ENCODE peak calls at places on chromosomes 4 and X, in five cellular contexts. B is pancreas, G is MM.1S, V is cardiac fibroblast, P is tibial artery. L is an unnamed sample.
A peak's percentile ranks its signal among the peaks of the same experiment; 100 is the strongest.

GRCh38 chr4:139675651-139676050 is 10.0 kb downstream of the MGST2 start:
- DNase-seq in G (no peak), V (no peak), P (no peak), B (no peak), L (no peak)

GRCh38 chr4:141497627-141498026 is 138.8 kb upstream of the IL15 start:
- DNase-seq in G (no peak), P (no peak), B (no peak), V (no peak), L (no peak)

GRCh38 chr4:129218355-129218754 is 122.4 kb downstream of the C4orf33 start:
- DNase-seq in V (peak; percentile 39), P (no peak), B (no peak), G (no peak), L (peak; percentile 29)

GRCh38 chrX:105821471-105822081 is 763 bp upstream of the NRK start:
- DNase-seq in V (peak; percentile 31), P (no peak), B (peak; percentile 2), G (no peak), L (no peak)

GRCh38 chrX:16712116-16712824 is at the start of gene CTPS2:
- DNase-seq in B (peak; percentile 57), V (peak; percentile 61), P (peak; percentile 54), G (peak; percentile 65), L (peak; percentile 56)

GRCh38 chr4:151983854-151984253 is 223.0 kb upstream of the GATB start:
- DNase-seq in B (peak; percentile 31), P (no peak), V (no peak), G (no peak), L (no peak)

GRCh38 chr4:80308466-80308822 is 27.1 kb upstream of the CFAP299 start:
- DNase-seq in P (no peak), V (no peak), G (no peak), B (no peak), L (no peak)

GRCh38 chr4:89184407-89184806 is 73.1 kb downstream of the TIGD2 start:
- DNase-seq in P (no peak), V (no peak), G (no peak), B (no peak), L (no peak)

DNA sequence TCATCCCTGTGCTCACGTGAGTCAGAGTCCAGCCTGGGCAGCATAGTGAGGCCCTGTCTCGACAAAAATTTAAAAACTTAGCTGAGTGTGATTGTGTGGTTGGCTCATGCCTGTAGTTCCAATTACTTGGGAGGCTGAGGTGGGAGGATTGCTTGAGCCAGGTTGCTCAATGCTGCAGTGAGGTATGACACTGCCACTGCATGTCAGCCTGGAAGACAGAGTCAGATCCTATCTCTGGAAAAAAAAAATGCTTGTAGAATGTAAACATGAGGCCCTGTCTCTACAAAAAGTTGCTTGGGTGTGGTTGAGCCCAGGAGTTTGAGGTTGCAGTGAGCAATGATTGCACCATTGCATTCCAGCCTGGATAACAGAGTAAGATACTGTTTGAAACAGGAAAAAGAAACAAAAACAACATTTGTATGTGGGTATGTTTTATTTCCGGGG is 11.3 kb upstream of the YTHDC1 start:
- DNase-seq in P (no peak), V (peak; percentile 43), B (no peak), G (no peak), L (no peak)
- H3K4me3 ChIP-seq in P (no peak overlapping the region), V (no peak overlapping the region), B (no peak overlapping the region), G (no peak overlapping the region), L (no peak overlapping the region)

GRCh38 chrX:72713130-72713529 is 976 bp downstream of the PHKA1 start:
- DNase-seq in B (no peak), V (no peak), P (no peak), G (no peak), L (no peak)
- H3K4me3 ChIP-seq in B (no peak overlapping the region), V (peak overlapping the region; percentile 34), P (peak overlapping the region; percentile 57), G (peak overlapping the region; percentile 63), L (no peak overlapping the region)

GRCh38 chr4:44679060-44679459 is 840 bp downstream of the GUF1 start:
- DNase-seq in V (no peak), B (no peak), P (no peak), G (no peak), L (no peak)

GRCh38 chr4:44684648-44685047 is 6.4 kb downstream of the GUF1 start:
- DNase-seq in V (no peak), P (no peak), B (no peak), G (no peak), L (no peak)
- H3K4me3 ChIP-seq in V (no peak overlapping the region), P (no peak overlapping the region), B (no peak overlapping the region), G (no peak overlapping the region), L (no peak overlapping the region)

GRCh38 chrX:102517331-102517730 is 792 bp upstream of the TMSB15A start:
- DNase-seq in G (no peak), V (peak; percentile 3), B (no peak), P (no peak), L (no peak)

GRCh38 chrX:102514536-102514935 is 2.0 kb downstream of the TMSB15A start:
- DNase-seq in P (no peak), G (no peak), V (no peak), B (no peak), L (no peak)

DNA sequence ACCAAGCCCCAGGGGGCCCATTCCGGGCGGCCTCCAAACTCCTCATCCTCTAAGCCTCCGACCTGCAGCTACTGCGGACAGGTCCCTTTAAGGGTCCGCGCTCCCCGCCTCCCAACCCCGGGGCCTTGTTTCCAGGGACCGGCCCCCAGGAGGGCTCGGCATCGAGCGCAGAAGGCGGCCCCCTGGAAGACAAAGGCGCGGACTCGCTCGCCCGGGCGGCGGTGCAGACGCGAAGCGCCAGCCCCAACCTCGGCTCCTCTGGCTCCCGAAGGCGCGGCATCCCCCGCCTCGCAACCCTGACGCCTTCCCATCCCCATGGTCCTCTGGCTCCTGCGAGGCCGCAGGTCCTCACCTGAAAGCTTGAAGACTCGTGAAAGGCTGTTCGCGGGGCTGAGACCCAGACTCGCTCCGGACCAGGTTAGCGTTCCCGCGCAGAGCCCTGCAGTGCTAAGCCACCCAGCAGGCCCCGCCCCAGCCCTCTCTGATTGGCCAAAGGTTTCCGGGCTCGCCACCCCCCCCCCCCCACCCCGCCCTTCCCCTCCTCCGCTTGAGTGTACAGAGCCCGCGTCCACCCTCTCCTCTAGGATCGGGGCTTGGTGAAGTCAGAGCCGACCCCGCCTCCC is at the start of gene TMSB15A:
- DNase-seq in V (peak; percentile 34), P (peak; percentile 73), B (peak; percentile 62), G (peak; percentile 63), L (peak; percentile 62)
- H3K4me3 ChIP-seq in V (peak within 1 kb of the TSS; percentile 36), P (peak within 1 kb of the TSS; percentile 54), B (no peak within 1 kb of the TSS), G (peak within 1 kb of the TSS; percentile 55), L (peak within 1 kb of the TSS; percentile 59)

GRCh38 chr4:185127021-185127925 is 15.8 kb upstream of the SLC25A4 start:
- DNase-seq in V (peak; percentile 23), B (no peak), P (no peak), G (no peak), L (peak; percentile 35)
- H3K4me3 ChIP-seq in V (peak overlapping the region; percentile 55), B (peak overlapping the region; percentile 26), P (peak overlapping the region; percentile 64), G (no peak overlapping the region), L (peak overlapping the region; percentile 74)

GRCh38 chr4:153922148-153922547 is 133.3 kb upstream of the SFRP2 start:
- DNase-seq in P (no peak), B (no peak), G (no peak), V (no peak), L (no peak)
- H3K4me3 ChIP-seq in P (no peak overlapping the region), B (no peak overlapping the region), G (no peak overlapping the region), V (no peak overlapping the region), L (no peak overlapping the region)

GRCh38 chrX:48899078-48899410 is 1.3 kb downstream of the PQBP1 start:
- DNase-seq in G (no peak), P (no peak), V (no peak), B (no peak), L (no peak)
- H3K4me3 ChIP-seq in G (peak overlapping the region; percentile 45), P (no peak overlapping the region), V (no peak overlapping the region), B (no peak overlapping the region), L (no peak overlapping the region)

GRCh38 chr4:137076908-137077307 is 455.4 kb downstream of the PCDH18 start:
- DNase-seq in B (no peak), G (no peak), V (no peak), P (no peak), L (no peak)

GRCh38 chr4:137083571-137083970 is 448.7 kb downstream of the PCDH18 start:
- DNase-seq in V (peak; percentile 4), P (no peak), G (no peak), B (no peak), L (no peak)

DNA sequence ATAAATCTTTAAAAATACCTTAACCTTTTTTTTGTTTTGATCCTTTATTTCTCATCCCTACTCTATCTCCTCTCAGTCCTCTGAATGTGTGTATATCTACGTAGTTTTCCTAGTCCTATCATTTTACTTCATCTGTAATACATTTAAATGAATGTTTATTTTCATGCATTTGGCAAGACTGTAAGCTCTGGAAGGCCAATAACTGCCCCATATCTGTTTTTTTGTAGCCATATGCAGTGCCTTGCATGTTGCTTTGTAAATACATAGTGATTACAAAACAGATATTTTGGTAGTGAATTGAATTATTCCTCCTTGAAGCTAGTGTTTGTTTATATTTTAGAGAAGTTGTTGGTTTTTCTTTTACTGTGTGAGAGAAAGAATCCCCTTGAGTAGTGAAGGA is 450.2 kb downstream of the PCDH18 start:
- DNase-seq in B (no peak), G (no peak), P (no peak), V (no peak), L (no peak)
- H3K4me3 ChIP-seq in B (no peak overlapping the region), G (no peak overlapping the region), P (no peak overlapping the region), V (no peak overlapping the region), L (no peak overlapping the region)

DNA sequence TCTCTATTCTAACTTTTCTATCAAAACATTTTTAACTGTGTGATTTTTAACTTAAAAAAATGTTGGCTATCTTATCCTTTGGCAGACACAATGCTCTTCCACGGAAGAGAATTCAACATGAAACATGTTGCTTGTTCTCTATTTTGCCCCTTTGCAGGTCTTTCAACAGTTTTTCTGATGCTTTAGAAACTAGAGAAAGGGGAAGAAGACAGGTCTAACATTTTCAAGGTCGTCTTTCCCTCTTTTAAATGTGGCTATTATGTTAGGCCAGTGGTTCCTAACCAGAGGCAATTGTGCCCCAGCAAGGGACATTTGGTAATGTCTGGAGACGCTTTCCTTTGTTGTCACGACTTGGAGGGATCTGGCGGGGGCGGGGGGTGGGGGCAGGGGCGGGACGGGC is 95.0 kb downstream of the SH3KBP1 start:
- DNase-seq in B (no peak), P (no peak), G (no peak), V (no peak), L (no peak)
- H3K4me3 ChIP-seq in B (no peak overlapping the region), P (no peak overlapping the region), G (no peak overlapping the region), V (no peak overlapping the region), L (no peak overlapping the region)

DNA sequence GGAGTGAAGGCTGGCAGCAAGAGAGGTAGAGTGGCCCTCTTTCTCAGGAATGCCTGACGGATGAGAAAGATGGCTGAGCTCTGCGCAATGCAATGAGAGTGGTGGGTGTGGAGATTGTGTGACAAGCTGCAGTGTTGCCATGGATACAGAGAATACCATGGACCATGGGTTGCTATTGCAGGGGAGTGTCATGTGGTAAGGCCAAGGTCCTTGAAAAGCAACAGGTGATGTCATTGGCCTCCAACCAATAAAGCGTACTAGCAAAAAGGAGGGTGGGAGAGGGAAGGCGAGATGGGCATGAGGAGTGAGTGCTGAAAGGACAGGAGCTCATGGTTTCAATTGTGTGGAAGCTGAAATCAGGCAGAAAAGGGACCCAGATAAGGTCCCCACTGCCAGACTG is 1.8 kb downstream of the PNMA5 start:
- DNase-seq in P (no peak), V (no peak), B (no peak), G (no peak), L (no peak)
- H3K4me3 ChIP-seq in P (no peak overlapping the region), V (no peak overlapping the region), B (no peak overlapping the region), G (no peak overlapping the region), L (no peak overlapping the region)